ENCODE peak calls at places on chromosomes 11 and 22, in eight cellular contexts. One of them, this sample, is unnamed. For H3K9me3, the result is how much of the 10 kb centered on the place peaks cover.

GRCh38 chr11:14500181-14500651 is 605 bp upstream of the COPB1 start:
- DNase-seq in gastrocnemius medialis: peak
- DNase-seq in tibial artery: no peak
- DNase-seq in A549: peak
- DNase-seq in pancreas: no peak
- DNase-seq in mammary epithelial cell: peak
- DNase-seq in GM23248: peak
- DNase-seq in left lung: peak
- DNase-seq in this sample: peak

GRCh38 chr11:128470081-128470480 is 117.3 kb downstream of the ETS1 start:
- DNase-seq in GM23248: no peak
- DNase-seq in tibial artery: no peak
- DNase-seq in pancreas: no peak
- DNase-seq in left lung: no peak
- DNase-seq in mammary epithelial cell: no peak
- DNase-seq in gastrocnemius medialis: no peak
- DNase-seq in A549: no peak
- DNase-seq in this sample: no peak

GRCh38 chr11:26841818-26842457 is 120.1 kb upstream of the SLC5A12 start:
- DNase-seq in GM23248: peak
- DNase-seq in A549: no peak
- DNase-seq in mammary epithelial cell: peak
- DNase-seq in gastrocnemius medialis: no peak
- DNase-seq in left lung: no peak
- DNase-seq in pancreas: no peak
- DNase-seq in tibial artery: no peak
- DNase-seq in this sample: no peak

GRCh38 chr11:122107566-122107965 is 8.4 kb downstream of the BLID start:
- DNase-seq in A549: no peak
- DNase-seq in tibial artery: no peak
- DNase-seq in GM23248: no peak
- DNase-seq in gastrocnemius medialis: peak
- DNase-seq in pancreas: no peak
- DNase-seq in left lung: no peak
- DNase-seq in mammary epithelial cell: no peak
- DNase-seq in this sample: no peak

GRCh38 chr11:114200785-114201184 is 95.4 kb upstream of the NNMT start:
- DNase-seq in mammary epithelial cell: no peak
- DNase-seq in left lung: no peak
- DNase-seq in gastrocnemius medialis: no peak
- DNase-seq in GM23248: no peak
- DNase-seq in pancreas: no peak
- DNase-seq in A549: no peak
- DNase-seq in tibial artery: no peak
- DNase-seq in this sample: no peak

GRCh38 chr11:128653828-128654231 is 40.0 kb upstream of the FLI1 start:
- DNase-seq in gastrocnemius medialis: peak
- DNase-seq in GM23248: peak
- DNase-seq in tibial artery: peak
- DNase-seq in A549: peak
- DNase-seq in pancreas: peak
- DNase-seq in mammary epithelial cell: peak
- DNase-seq in left lung: peak
- DNase-seq in this sample: peak

GRCh38 chr11:132838621-132839020 is 693.7 kb downstream of the OPCML start:
- DNase-seq in A549: no peak
- DNase-seq in GM23248: peak
- DNase-seq in mammary epithelial cell: peak
- DNase-seq in gastrocnemius medialis: no peak
- DNase-seq in tibial artery: no peak
- DNase-seq in pancreas: no peak
- DNase-seq in left lung: no peak
- DNase-seq in this sample: no peak

GRCh38 chr11:65888163-65888814 is at the start of gene FIBP:
- DNase-seq in mammary epithelial cell: peak
- DNase-seq in tibial artery: peak
- DNase-seq in A549: peak
- DNase-seq in gastrocnemius medialis: peak
- DNase-seq in GM23248: peak
- DNase-seq in pancreas: peak
- DNase-seq in left lung: peak
- DNase-seq in this sample: peak

GRCh38 chr22:28018461-28018927 is 99.4 kb upstream of the PITPNB start:
- DNase-seq in gastrocnemius medialis: no peak
- DNase-seq in pancreas: no peak
- DNase-seq in left lung: no peak
- DNase-seq in mammary epithelial cell: no peak
- DNase-seq in tibial artery: peak
- DNase-seq in A549: no peak
- DNase-seq in GM23248: no peak
- DNase-seq in this sample: no peak

GRCh38 chr22:20783844-20784723 is 10.2 kb downstream of the SERPIND1 start:
- DNase-seq in GM23248: peak
- DNase-seq in left lung: no peak
- DNase-seq in tibial artery: no peak
- DNase-seq in pancreas: no peak
- DNase-seq in A549: peak
- DNase-seq in mammary epithelial cell: peak
- DNase-seq in gastrocnemius medialis: peak
- DNase-seq in this sample: no peak

DNA sequence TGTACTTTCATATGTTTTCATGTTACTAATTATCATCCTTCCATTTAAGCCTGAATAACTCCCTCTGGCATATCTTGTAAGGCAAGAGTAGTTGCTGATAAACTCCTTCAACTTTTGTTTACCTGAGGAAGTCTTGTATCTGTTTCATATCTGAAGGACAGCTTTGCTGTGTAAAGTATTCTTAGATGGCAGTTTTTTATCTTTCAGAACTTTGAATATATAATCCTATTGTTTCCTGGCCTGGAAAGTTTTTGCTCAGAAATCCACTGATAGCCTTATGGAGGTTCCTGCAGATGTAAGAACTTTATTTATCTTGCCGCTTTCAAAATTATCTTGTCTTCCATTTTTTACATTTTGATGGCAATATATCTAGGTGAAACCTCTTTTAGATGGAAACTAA is 69.1 kb downstream of the KCNQ1OT1 start:
- DNase-seq in mammary epithelial cell: no peak
- DNase-seq in pancreas: no peak
- DNase-seq in GM23248: no peak
- DNase-seq in gastrocnemius medialis: no peak
- DNase-seq in left lung: no peak
- DNase-seq in A549: no peak
- DNase-seq in tibial artery: no peak
- DNase-seq in this sample: no peak
- H3K9me3 ChIP-seq in mammary epithelial cell: under half
- H3K9me3 ChIP-seq in pancreas: under half
- H3K9me3 ChIP-seq in GM23248: under half
- H3K9me3 ChIP-seq in gastrocnemius medialis: under half
- H3K9me3 ChIP-seq in left lung: half or more
- H3K9me3 ChIP-seq in A549: half or more
- H3K9me3 ChIP-seq in tibial artery: half or more
- H3K9me3 ChIP-seq in this sample: under half

GRCh38 chr11:35971841-35972422 is 28.1 kb downstream of the LDLRAD3 start:
- DNase-seq in mammary epithelial cell: no peak
- DNase-seq in tibial artery: no peak
- DNase-seq in left lung: no peak
- DNase-seq in GM23248: no peak
- DNase-seq in gastrocnemius medialis: no peak
- DNase-seq in pancreas: no peak
- DNase-seq in A549: no peak
- DNase-seq in this sample: no peak

GRCh38 chr11:35978173-35978572 is 34.3 kb downstream of the LDLRAD3 start:
- DNase-seq in left lung: no peak
- DNase-seq in GM23248: no peak
- DNase-seq in tibial artery: no peak
- DNase-seq in mammary epithelial cell: no peak
- DNase-seq in pancreas: no peak
- DNase-seq in A549: no peak
- DNase-seq in gastrocnemius medialis: no peak
- DNase-seq in this sample: no peak

GRCh38 chr11:35976434-35976833 is 32.6 kb downstream of the LDLRAD3 start:
- DNase-seq in left lung: no peak
- DNase-seq in tibial artery: no peak
- DNase-seq in GM23248: no peak
- DNase-seq in mammary epithelial cell: no peak
- DNase-seq in gastrocnemius medialis: no peak
- DNase-seq in A549: no peak
- DNase-seq in pancreas: no peak
- DNase-seq in this sample: no peak

GRCh38 chr11:35978891-35979290 is 35.0 kb downstream of the LDLRAD3 start:
- DNase-seq in tibial artery: no peak
- DNase-seq in A549: no peak
- DNase-seq in pancreas: no peak
- DNase-seq in gastrocnemius medialis: no peak
- DNase-seq in GM23248: no peak
- DNase-seq in left lung: no peak
- DNase-seq in mammary epithelial cell: no peak
- DNase-seq in this sample: no peak

DNA sequence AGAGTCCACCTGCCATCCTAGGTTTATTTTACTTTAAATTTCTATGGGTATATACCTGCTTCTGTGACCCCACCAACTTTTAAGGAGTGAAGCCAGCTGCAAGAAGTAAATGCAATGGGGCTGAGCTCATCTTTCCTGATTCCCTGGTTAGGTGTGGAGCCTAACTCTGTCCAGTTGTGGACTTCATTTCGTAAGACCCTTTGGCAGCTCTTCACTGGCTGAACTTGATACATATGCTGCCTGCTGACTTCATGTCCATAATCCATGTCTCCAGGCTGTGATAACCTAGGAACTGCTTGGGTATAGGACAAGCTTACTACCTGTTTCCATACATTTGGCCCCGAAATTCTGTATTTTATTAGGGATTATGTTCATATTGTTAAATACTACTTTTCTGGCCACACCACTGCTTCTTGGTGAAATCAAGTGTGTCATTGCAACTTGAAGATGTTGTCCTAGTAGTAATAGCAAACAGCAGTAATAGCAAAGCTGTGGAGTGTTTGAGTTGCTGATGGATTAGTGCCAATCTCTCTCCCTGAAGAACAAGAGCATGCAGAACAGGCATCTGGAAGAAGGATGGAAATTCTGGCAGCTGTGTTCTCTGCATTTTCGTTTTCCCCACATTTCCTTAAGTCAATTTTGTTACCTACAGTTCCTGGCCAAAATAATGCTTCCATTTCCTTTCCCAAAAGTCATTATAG is 31.2 kb downstream of the LDLRAD3 start:
- DNase-seq in gastrocnemius medialis: peak
- DNase-seq in tibial artery: no peak
- DNase-seq in A549: no peak
- DNase-seq in pancreas: no peak
- DNase-seq in mammary epithelial cell: no peak
- DNase-seq in GM23248: no peak
- DNase-seq in left lung: no peak
- DNase-seq in this sample: no peak
- H3K9me3 ChIP-seq in gastrocnemius medialis: under half
- H3K9me3 ChIP-seq in tibial artery: under half
- H3K9me3 ChIP-seq in A549: under half
- H3K9me3 ChIP-seq in pancreas: under half
- H3K9me3 ChIP-seq in mammary epithelial cell: under half
- H3K9me3 ChIP-seq in GM23248: under half
- H3K9me3 ChIP-seq in left lung: under half
- H3K9me3 ChIP-seq in this sample: under half

GRCh38 chr11:134913999-134914590 is 502.1 kb upstream of the B3GAT1 start:
- DNase-seq in left lung: no peak
- DNase-seq in pancreas: no peak
- DNase-seq in gastrocnemius medialis: no peak
- DNase-seq in tibial artery: no peak
- DNase-seq in A549: no peak
- DNase-seq in GM23248: no peak
- DNase-seq in mammary epithelial cell: no peak
- DNase-seq in this sample: no peak
- H3K9me3 ChIP-seq in left lung: under half
- H3K9me3 ChIP-seq in pancreas: under half
- H3K9me3 ChIP-seq in gastrocnemius medialis: under half
- H3K9me3 ChIP-seq in tibial artery: under half
- H3K9me3 ChIP-seq in A549: under half
- H3K9me3 ChIP-seq in GM23248: under half
- H3K9me3 ChIP-seq in mammary epithelial cell: under half
- H3K9me3 ChIP-seq in this sample: under half

GRCh38 chr22:49544286-49544685 is 283.4 kb downstream of the BRD1 start:
- DNase-seq in mammary epithelial cell: no peak
- DNase-seq in A549: no peak
- DNase-seq in left lung: no peak
- DNase-seq in gastrocnemius medialis: no peak
- DNase-seq in tibial artery: no peak
- DNase-seq in pancreas: peak
- DNase-seq in GM23248: no peak
- DNase-seq in this sample: no peak

GRCh38 chr22:49543876-49544275 is 283.8 kb downstream of the BRD1 start:
- DNase-seq in gastrocnemius medialis: no peak
- DNase-seq in pancreas: peak
- DNase-seq in tibial artery: peak
- DNase-seq in mammary epithelial cell: no peak
- DNase-seq in A549: no peak
- DNase-seq in left lung: peak
- DNase-seq in GM23248: no peak
- DNase-seq in this sample: no peak

GRCh38 chr22:49540571-49541450 is 286.9 kb downstream of the BRD1 start:
- DNase-seq in gastrocnemius medialis: no peak
- DNase-seq in left lung: peak
- DNase-seq in A549: no peak
- DNase-seq in tibial artery: peak
- DNase-seq in mammary epithelial cell: no peak
- DNase-seq in GM23248: no peak
- DNase-seq in pancreas: no peak
- DNase-seq in this sample: no peak

GRCh38 chr22:49540084-49540483 is 287.6 kb downstream of the BRD1 start:
- DNase-seq in tibial artery: peak
- DNase-seq in gastrocnemius medialis: no peak
- DNase-seq in GM23248: no peak
- DNase-seq in A549: no peak
- DNase-seq in left lung: no peak
- DNase-seq in mammary epithelial cell: no peak
- DNase-seq in pancreas: peak
- DNase-seq in this sample: no peak

DNA sequence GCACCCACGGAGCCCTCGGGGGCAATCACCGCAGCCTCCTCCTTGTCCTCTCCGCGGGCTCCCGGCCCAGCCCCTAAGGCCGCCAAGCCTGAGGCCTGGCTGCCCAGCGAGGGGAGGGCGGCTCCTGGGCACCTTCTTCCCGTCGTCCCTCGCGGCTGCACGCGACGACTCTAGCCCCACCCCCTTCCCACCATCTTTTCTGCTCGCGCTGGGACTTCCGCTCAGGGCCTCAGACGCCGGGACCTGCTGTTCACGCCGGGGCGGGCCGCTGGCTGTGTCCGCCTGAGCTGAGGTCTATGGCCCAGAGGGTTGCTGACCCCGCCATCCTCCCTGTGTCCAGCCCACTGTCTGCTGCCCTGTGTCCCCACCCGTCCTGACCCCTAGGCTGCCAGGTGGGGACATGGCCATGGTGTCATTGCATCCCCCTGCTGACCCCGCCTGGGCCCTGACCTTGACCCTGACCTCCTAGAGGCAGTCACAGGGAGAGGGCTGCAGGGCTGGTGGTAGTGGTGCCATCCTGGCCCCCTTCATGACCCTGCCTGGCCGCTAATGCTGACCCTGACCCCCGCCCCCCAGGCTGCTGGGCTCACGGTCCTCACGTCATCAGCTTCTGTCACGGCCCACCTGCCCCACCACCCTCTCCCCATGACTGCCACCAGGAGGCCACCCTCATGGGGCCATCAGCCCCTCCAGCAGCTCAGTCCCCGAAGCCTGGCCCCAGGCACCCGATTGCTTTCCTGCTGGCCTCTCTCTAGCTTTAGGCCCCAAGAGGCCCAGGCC is 286.0 kb downstream of the BRD1 start:
- DNase-seq in GM23248: no peak
- DNase-seq in pancreas: peak
- DNase-seq in A549: no peak
- DNase-seq in tibial artery: peak
- DNase-seq in gastrocnemius medialis: no peak
- DNase-seq in left lung: peak
- DNase-seq in mammary epithelial cell: no peak
- DNase-seq in this sample: no peak
- H3K9me3 ChIP-seq in GM23248: under half
- H3K9me3 ChIP-seq in pancreas: under half
- H3K9me3 ChIP-seq in A549: under half
- H3K9me3 ChIP-seq in tibial artery: under half
- H3K9me3 ChIP-seq in gastrocnemius medialis: under half
- H3K9me3 ChIP-seq in left lung: under half
- H3K9me3 ChIP-seq in mammary epithelial cell: under half
- H3K9me3 ChIP-seq in this sample: under half

This sample was measured in mucosa of descending colon.